ENCODE peak calls at places on chromosomes 11 and 22, in four cellular contexts. D, P, C and Z are unnamed samples. For H3K36me3, the result is how much of the 10 kb centered on the place peaks cover.

GRCh38 chr11:94767701-94768601 is at the start of gene AMOTL1:
- DNase-seq in D (peak), P (peak), C (no peak), Z (peak)

GRCh38 chr11:32939866-32940265 is 47.3 kb downstream of the QSER1 start:
- DNase-seq in D (no peak), P (no peak), C (no peak), Z (no peak)

GRCh38 chr22:29391546-29391945 is 3.2 kb upstream of the AP1B1 start:
- DNase-seq in D (no peak), P (no peak), C (no peak), Z (no peak)

GRCh38 chr11:99268895-99269294 is 248.1 kb downstream of the CNTN5 start:
- DNase-seq in D (no peak), P (no peak), C (no peak), Z (no peak)

GRCh38 chr22:37330200-37331033 is 48.1 kb downstream of the CYTH4 start:
- DNase-seq in D (peak), P (no peak), C (no peak), Z (no peak)

GRCh38 chr22:22201185-22201924 is 43.2 kb upstream of the VPREB1 start:
- DNase-seq in D (no peak), P (peak), C (no peak), Z (no peak)

GRCh38 chr11:124394408-124394807 is 4.4 kb downstream of the OR8B3 start:
- DNase-seq in D (no peak), P (no peak), C (no peak), Z (no peak)

GRCh38 chr11:121802542-121802941 is 313.5 kb downstream of the BLID start:
- DNase-seq in D (no peak), P (peak), C (no peak), Z (no peak)

GRCh38 chr11:27421819-27422494 is 50.6 kb downstream of the LGR4 start:
- DNase-seq in D (no peak), P (no peak), C (no peak), Z (no peak)

GRCh38 chr11:119787074-119787461 is 58.1 kb upstream of the NECTIN1 start:
- DNase-seq in D (peak), P (no peak), C (no peak), Z (no peak)

GRCh38 chr22:20581503-20582170 is 74.2 kb downstream of the MED15 start:
- DNase-seq in D (no peak), P (peak), C (no peak), Z (no peak)

GRCh38 chr22:29004647-29005371 is 56.8 kb downstream of the C22orf31 start:
- DNase-seq in D (peak), P (peak), C (no peak), Z (no peak)

GRCh38 chr11:93529707-93530467 is 13.3 kb downstream of the SMCO4 start:
- DNase-seq in D (no peak), P (no peak), C (no peak), Z (no peak)

GRCh38 chr11:598005-598680 is 17.6 kb downstream of the IRF7 start:
- DNase-seq in D (no peak), P (no peak), C (no peak), Z (no peak)

GRCh38 chr22:32218470-32218869 is 13.6 kb upstream of the RFPL2 start:
- DNase-seq in D (no peak), P (no peak), C (no peak), Z (no peak)

GRCh38 chr11:59968395-59968783 is 4.6 kb downstream of the OOSP4A start:
- DNase-seq in D (no peak), P (no peak), C (no peak), Z (no peak)

GRCh38 chr22:23698673-23699235 is 7.9 kb downstream of the RGL4 start:
- DNase-seq in D (peak), P (no peak), C (no peak), Z (no peak)

GRCh38 chr22:31277741-31278642 is 14.3 kb downstream of the PIK3IP1 start:
- DNase-seq in D (no peak), P (no peak), C (no peak), Z (no peak)

GRCh38 chr11:10659339-10660216 is 34.0 kb downstream of the IRAG1 start:
- DNase-seq in D (peak), P (no peak), C (peak), Z (peak)

GRCh38 chr11:122910775-122911174 is 28.2 kb downstream of the JHY start:
- DNase-seq in D (no peak), P (no peak), C (no peak), Z (no peak)

GRCh38 chr11:8281266-8281665 is 17.6 kb upstream of the LMO1 start:
- DNase-seq in D (no peak), P (no peak), C (no peak), Z (no peak)

GRCh38 chr11:76025817-76026216 is 180.5 kb downstream of the WNT11 start:
- DNase-seq in D (no peak), P (no peak), C (no peak), Z (no peak)

GRCh38 chr22:19477321-19478085 is 1.5 kb downstream of the UFD1 start:
- DNase-seq in D (no peak), P (no peak), C (no peak), Z (no peak)

DNA sequence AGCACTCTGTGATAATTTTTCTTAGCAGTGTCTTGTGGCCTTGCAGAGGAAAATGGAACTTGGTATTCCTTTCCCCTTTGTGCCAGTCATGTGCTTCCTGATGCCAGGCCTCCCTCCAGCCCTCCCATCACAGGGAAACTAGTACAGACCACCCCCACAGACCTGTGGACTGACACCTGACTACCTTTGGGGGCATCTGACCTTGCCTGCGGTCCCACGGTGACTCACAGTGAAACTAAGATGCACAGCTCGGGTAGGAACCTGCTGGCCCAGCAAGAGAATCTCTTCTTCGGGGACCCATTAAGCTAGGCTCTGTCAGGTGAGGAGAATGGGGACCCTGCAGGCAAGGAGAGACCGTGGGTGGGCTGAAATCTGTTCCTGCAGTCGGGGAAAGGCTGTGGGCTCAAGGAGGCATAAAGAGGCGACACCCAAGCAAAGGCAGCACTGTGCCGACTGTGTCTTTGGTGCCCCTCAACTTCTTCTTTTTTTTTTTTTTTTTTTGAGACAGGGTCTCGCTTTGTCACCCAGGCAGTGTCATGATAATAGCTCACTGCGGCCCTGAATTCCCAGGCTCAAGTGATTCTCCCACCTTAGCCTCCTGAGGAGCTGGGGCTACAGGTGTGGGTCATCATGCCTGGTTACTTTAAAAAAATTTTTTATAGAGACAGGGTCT is 20.9 kb upstream of the PEX26 start:
- DNase-seq in D (peak), P (no peak), C (no peak), Z (no peak)
- H3K4me3 ChIP-seq in D (no peak), P (no peak), C (no peak), Z (no peak)

DNA sequence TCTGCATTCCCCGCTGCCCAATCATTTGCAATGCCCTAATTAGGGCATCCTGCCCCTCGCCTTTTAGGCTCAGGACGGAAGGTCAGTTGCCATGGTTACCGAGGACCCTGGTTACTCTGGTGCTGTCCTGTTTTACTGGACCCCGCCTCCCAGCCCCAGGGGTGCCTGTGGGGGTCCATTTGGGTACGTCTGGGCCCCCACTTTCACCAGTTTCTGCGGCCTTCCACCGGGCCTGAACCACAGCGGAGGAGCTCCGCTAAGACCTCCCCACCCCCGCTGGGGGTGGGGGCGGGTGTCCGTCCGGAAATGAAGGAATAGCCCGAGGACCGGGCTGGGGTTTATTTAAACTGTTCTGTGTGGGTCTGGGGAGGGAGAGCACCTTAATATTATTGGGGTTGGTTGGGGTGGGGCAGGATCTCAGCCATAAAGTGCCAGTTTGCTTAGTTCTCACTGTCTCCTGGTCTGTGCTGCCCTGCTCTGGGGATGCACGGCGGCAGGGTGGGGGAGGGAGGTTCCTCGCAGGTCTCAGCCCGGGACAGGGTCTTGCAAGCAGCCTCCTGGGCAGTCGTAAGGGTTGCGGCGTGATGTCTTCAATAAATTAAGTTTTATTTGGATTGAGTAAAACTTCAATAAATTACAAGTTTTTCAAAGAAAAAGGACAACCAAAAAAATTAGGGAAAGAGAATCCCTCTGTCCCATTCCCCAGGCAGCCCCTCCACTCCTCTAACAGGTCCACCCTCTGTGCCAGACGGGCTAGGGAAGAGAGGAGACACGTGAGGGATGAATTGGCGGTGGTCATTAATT is 5.3 kb downstream of the PHOX2A start:
- DNase-seq in D (no peak), P (no peak), C (no peak), Z (no peak)
- TF ChIP-seq CTCF in D (no peak), P (no peak), C (no peak), Z (no peak)

DNA sequence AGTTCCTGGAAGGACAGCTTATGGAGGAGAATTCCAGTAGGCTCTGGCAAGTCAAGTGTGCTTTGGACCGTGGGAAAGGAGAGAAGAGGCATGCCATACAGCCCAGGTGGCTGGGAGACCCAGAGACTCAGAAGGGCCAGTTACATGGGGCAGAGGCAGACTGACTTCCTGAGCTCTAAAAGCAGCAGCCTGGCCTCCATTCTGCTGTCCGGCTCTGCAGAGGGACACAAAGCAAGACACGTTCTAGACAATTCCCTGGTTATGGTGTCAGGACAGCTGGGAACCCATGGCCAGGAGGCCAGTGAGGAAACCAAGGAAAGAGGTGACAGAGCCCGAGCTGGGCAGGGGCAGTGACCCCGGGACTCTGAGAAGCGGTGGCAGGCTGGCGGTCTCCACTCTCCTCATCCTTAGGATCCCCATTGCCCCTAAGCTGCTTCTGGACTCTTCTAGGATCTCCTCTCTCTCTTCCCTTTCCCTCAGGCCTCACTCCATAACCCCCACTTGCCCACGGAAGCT is 2.7 kb downstream of the CPT1B start:
- DNase-seq in D (no peak), P (no peak), C (no peak), Z (no peak)
- H3K36me3 ChIP-seq in D (under half), P (half or more), C (under half), Z (under half)

GRCh38 chr22:38700271-38700788 is 413 bp downstream of the JOSD1 start:
- DNase-seq in D (peak), P (peak), C (no peak), Z (peak)

GRCh38 chr22:38699784-38700183 is 959 bp downstream of the JOSD1 start:
- DNase-seq in D (no peak), P (no peak), C (no peak), Z (no peak)

GRCh38 chr22:38697055-38697980 is 3.4 kb downstream of the JOSD1 start:
- DNase-seq in D (no peak), P (no peak), C (no peak), Z (no peak)

GRCh38 chr22:38698407-38699094 is 2.2 kb downstream of the JOSD1 start:
- DNase-seq in D (no peak), P (no peak), C (no peak), Z (no peak)

GRCh38 chr22:38699143-38699542 is 1.6 kb downstream of the JOSD1 start:
- DNase-seq in D (no peak), P (no peak), C (no peak), Z (no peak)
- H3K4me3 ChIP-seq in D (peak), P (peak), C (peak), Z (peak)